ENCODE peak calls at places on chromosomes 1 and 21, in five cellular contexts. One of them, this sample, is unnamed.

GRCh38 chr21:45613396-45613795 is 30.1 kb upstream of the PCBP3 start:
- DNase-seq in neural progenitor cell: no peak
- DNase-seq in fibroblast of lung: no peak
- DNase-seq in endothelial cell of umbilical vein: no peak
- DNase-seq in GM23248: no peak
- DNase-seq in this sample: no peak

GRCh38 chr1:204673909-204674701 is 11.4 kb downstream of the LRRN2 start:
- DNase-seq in neural progenitor cell: no peak
- DNase-seq in fibroblast of lung: no peak
- DNase-seq in endothelial cell of umbilical vein: no peak
- DNase-seq in GM23248: no peak
- DNase-seq in this sample: no peak

GRCh38 chr21:35273331-35273730 is 224.2 kb upstream of the RUNX1 start:
- DNase-seq in fibroblast of lung: no peak
- DNase-seq in endothelial cell of umbilical vein: no peak
- DNase-seq in GM23248: no peak
- DNase-seq in neural progenitor cell: peak
- DNase-seq in this sample: peak

GRCh38 chr21:41438425-41439113 is 12.5 kb downstream of the MX1 start:
- DNase-seq in fibroblast of lung: no peak
- DNase-seq in endothelial cell of umbilical vein: no peak
- DNase-seq in neural progenitor cell: no peak
- DNase-seq in GM23248: no peak
- DNase-seq in this sample: no peak

GRCh38 chr1:77375541-77375940 is 93.7 kb downstream of the AK5 start:
- DNase-seq in fibroblast of lung: no peak
- DNase-seq in endothelial cell of umbilical vein: no peak
- DNase-seq in GM23248: no peak
- DNase-seq in neural progenitor cell: no peak
- DNase-seq in this sample: no peak

GRCh38 chr1:166740668-166741276 is 98.5 kb upstream of the POGK start:
- DNase-seq in neural progenitor cell: peak
- DNase-seq in fibroblast of lung: no peak
- DNase-seq in GM23248: no peak
- DNase-seq in endothelial cell of umbilical vein: no peak
- DNase-seq in this sample: no peak

GRCh38 chr1:186683637-186684410 is 3.6 kb upstream of the PTGS2 start:
- DNase-seq in fibroblast of lung: no peak
- DNase-seq in endothelial cell of umbilical vein: no peak
- DNase-seq in GM23248: no peak
- DNase-seq in neural progenitor cell: no peak
- DNase-seq in this sample: no peak

GRCh38 chr21:38067086-38067739 is 151.0 kb upstream of the KCNJ6 start:
- DNase-seq in fibroblast of lung: no peak
- DNase-seq in neural progenitor cell: no peak
- DNase-seq in GM23248: peak
- DNase-seq in endothelial cell of umbilical vein: no peak
- DNase-seq in this sample: no peak

GRCh38 chr1:204721378-204722041 is 36.0 kb upstream of the LRRN2 start:
- DNase-seq in endothelial cell of umbilical vein: no peak
- DNase-seq in GM23248: no peak
- DNase-seq in neural progenitor cell: peak
- DNase-seq in fibroblast of lung: no peak
- DNase-seq in this sample: no peak

GRCh38 chr1:165843304-165843703 is 15.9 kb downstream of the UCK2 start:
- DNase-seq in fibroblast of lung: peak
- DNase-seq in neural progenitor cell: no peak
- DNase-seq in endothelial cell of umbilical vein: no peak
- DNase-seq in GM23248: peak
- DNase-seq in this sample: no peak

GRCh38 chr1:91781916-91782622 is 103.9 kb downstream of the TGFBR3 start:
- DNase-seq in neural progenitor cell: no peak
- DNase-seq in endothelial cell of umbilical vein: no peak
- DNase-seq in fibroblast of lung: peak
- DNase-seq in GM23248: no peak
- DNase-seq in this sample: no peak

GRCh38 chr1:162228586-162228985 is 148.1 kb downstream of the SPATA46 start:
- DNase-seq in GM23248: no peak
- DNase-seq in endothelial cell of umbilical vein: no peak
- DNase-seq in fibroblast of lung: no peak
- DNase-seq in neural progenitor cell: no peak
- DNase-seq in this sample: no peak

GRCh38 chr1:40567819-40568218 is 36.4 kb downstream of the ZNF684 start:
- DNase-seq in neural progenitor cell: no peak
- DNase-seq in fibroblast of lung: no peak
- DNase-seq in GM23248: no peak
- DNase-seq in endothelial cell of umbilical vein: no peak
- DNase-seq in this sample: no peak

GRCh38 chr1:219155140-219155539 is 18.5 kb upstream of the LYPLAL1 start:
- DNase-seq in GM23248: no peak
- DNase-seq in neural progenitor cell: no peak
- DNase-seq in fibroblast of lung: no peak
- DNase-seq in endothelial cell of umbilical vein: no peak
- DNase-seq in this sample: no peak

GRCh38 chr1:59552001-59552400 is 255.1 kb downstream of the FGGY start:
- DNase-seq in neural progenitor cell: no peak
- DNase-seq in endothelial cell of umbilical vein: no peak
- DNase-seq in fibroblast of lung: no peak
- DNase-seq in GM23248: no peak
- DNase-seq in this sample: no peak

GRCh38 chr1:36323636-36324321 is at the start of gene EVA1B:
- DNase-seq in neural progenitor cell: peak
- DNase-seq in GM23248: peak
- DNase-seq in endothelial cell of umbilical vein: peak
- DNase-seq in fibroblast of lung: peak
- DNase-seq in this sample: peak

GRCh38 chr1:71565267-71565666 is 484.4 kb upstream of the ZRANB2 start:
- DNase-seq in fibroblast of lung: peak
- DNase-seq in neural progenitor cell: no peak
- DNase-seq in endothelial cell of umbilical vein: no peak
- DNase-seq in GM23248: peak
- DNase-seq in this sample: no peak

GRCh38 chr1:70760170-70760569 is 287.4 kb downstream of the PTGER3 start:
- DNase-seq in endothelial cell of umbilical vein: no peak
- DNase-seq in neural progenitor cell: no peak
- DNase-seq in fibroblast of lung: no peak
- DNase-seq in GM23248: peak
- DNase-seq in this sample: no peak

GRCh38 chr1:209041936-209042335 is 541.6 kb upstream of the CAMK1G start:
- DNase-seq in fibroblast of lung: peak
- DNase-seq in GM23248: peak
- DNase-seq in neural progenitor cell: no peak
- DNase-seq in endothelial cell of umbilical vein: no peak
- DNase-seq in this sample: no peak

GRCh38 chr1:220370041-220370700 is 97.9 kb upstream of the RAB3GAP2 start:
- DNase-seq in fibroblast of lung: peak
- DNase-seq in neural progenitor cell: peak
- DNase-seq in endothelial cell of umbilical vein: no peak
- DNase-seq in GM23248: peak
- DNase-seq in this sample: peak

GRCh38 chr1:204166237-204166636 is at the start of gene REN:
- DNase-seq in GM23248: no peak
- DNase-seq in fibroblast of lung: no peak
- DNase-seq in endothelial cell of umbilical vein: no peak
- DNase-seq in neural progenitor cell: no peak
- DNase-seq in this sample: no peak

GRCh38 chr1:232922475-232922874 is 27.9 kb upstream of the NTPCR start:
- DNase-seq in endothelial cell of umbilical vein: no peak
- DNase-seq in fibroblast of lung: peak
- DNase-seq in neural progenitor cell: no peak
- DNase-seq in GM23248: peak
- DNase-seq in this sample: no peak

GRCh38 chr1:68104155-68104554 is 53.7 kb upstream of the DIRAS3 start:
- DNase-seq in neural progenitor cell: no peak
- DNase-seq in fibroblast of lung: peak
- DNase-seq in endothelial cell of umbilical vein: peak
- DNase-seq in GM23248: peak
- DNase-seq in this sample: no peak

GRCh38 chr1:198538579-198539364 is 1.7 kb downstream of the ATP6V1G3 start:
- DNase-seq in fibroblast of lung: no peak
- DNase-seq in neural progenitor cell: no peak
- DNase-seq in endothelial cell of umbilical vein: no peak
- DNase-seq in GM23248: no peak
- DNase-seq in this sample: no peak

DNA sequence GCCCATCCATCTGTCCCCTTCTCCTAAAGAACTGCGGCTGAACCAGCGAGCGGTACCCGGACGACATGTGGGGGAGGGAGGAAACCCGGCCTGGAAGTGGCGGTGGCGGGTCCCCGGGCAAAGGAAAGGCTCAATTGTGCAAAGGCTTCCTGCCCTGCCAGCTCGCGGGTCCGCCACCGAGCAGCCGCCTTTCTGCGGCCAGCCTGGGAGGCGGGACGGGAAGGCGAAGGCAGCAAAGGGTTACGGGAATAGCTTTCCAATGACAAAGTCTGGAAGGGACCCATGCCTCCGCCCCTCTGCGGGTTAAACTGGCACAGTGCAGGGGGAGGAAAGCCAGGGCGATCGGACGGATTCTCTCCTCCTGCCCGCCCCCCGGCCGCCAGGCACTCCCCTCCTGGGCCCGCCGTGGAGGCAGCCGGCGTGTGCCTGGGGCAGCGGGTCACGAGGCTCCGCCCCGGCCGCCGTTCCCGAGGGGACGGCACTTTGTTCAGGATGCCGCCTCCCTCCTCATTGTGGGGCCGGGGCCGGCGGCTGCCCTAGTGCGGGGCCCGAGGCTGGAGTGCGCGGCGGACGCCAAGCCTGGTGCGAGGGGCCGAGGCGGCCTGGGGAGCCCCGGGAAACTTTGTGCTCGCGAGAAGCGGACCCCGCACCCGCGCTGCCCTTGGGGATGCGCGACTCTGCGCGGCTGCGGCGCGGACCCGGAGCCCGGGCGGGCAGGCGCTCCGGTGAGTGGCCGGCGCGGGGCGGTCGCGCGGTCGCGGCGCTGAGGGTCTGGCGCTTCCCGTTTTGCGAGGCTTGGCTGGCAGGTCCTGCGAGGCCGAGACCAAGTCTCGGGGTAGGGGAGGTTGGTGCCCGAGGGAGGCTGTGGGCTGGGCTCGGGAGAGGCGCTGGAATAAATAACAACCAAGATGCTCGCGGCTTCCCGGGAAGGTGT is at the start of gene NAV1:
- DNase-seq in GM23248: peak
- DNase-seq in neural progenitor cell: peak
- DNase-seq in fibroblast of lung: peak
- DNase-seq in endothelial cell of umbilical vein: peak
- DNase-seq in this sample: peak
- TF ChIP-seq EZH2 in GM23248: no peak
- TF ChIP-seq EZH2 in neural progenitor cell: no peak
- TF ChIP-seq EZH2 in fibroblast of lung: no peak
- TF ChIP-seq EZH2 in endothelial cell of umbilical vein: no peak
- TF ChIP-seq EZH2 in this sample: no peak

DNA sequence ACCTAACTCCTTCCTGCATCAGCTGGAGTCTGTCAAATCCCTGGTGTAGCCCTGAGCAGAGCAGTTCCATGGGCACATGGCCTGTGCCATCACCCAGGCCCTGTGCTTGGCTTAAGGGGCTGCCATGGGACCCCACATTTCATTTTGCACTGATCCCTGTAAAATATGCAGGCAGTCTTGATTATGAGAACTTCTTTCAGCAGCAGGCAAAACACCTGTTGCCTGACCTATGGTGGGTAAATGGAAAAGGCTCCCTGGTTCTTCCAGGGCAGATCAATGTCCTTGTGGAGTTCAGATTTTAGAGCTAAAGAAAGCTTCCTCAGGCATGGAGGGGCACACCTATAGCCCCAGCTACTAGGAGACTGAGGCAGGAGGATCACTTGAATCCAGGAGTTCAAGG is 44.2 kb downstream of the HSD3B1 start:
- DNase-seq in endothelial cell of umbilical vein: no peak
- DNase-seq in fibroblast of lung: no peak
- DNase-seq in GM23248: no peak
- DNase-seq in neural progenitor cell: no peak
- DNase-seq in this sample: peak
- TF ChIP-seq EZH2 in endothelial cell of umbilical vein: no peak
- TF ChIP-seq EZH2 in fibroblast of lung: no peak
- TF ChIP-seq EZH2 in GM23248: no peak
- TF ChIP-seq EZH2 in neural progenitor cell: no peak
- TF ChIP-seq EZH2 in this sample: no peak

DNA sequence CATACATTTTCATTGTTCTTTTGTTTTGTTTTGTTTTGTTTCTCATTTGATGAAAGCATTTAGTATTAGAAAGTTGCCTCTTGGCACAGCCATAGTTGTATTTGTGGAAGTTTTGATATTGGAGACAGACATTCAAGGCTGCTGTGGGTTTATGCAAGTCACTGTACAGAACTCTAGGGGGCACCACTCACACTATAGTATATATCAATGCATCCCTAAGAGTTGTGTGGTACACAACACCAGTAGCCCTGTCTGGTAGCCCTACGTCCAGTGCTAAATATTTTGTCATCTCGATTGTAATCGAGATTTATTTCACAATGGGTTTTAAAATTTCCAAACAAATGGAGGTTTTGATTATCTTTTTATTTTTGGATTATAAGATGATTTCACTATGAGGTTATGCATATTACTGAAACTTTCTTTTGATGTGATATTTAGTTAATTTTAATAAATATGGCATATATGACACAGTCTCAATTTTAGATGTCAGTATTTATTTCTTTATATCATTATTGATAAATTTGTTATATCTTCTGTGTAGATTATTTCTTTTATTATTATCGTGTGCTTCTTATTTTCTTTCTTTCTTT is 112.2 kb downstream of the NR5A2 start:
- DNase-seq in fibroblast of lung: peak
- DNase-seq in neural progenitor cell: peak
- DNase-seq in endothelial cell of umbilical vein: peak
- DNase-seq in GM23248: peak
- DNase-seq in this sample: no peak
- TF ChIP-seq EZH2 in fibroblast of lung: no peak
- TF ChIP-seq EZH2 in neural progenitor cell: no peak
- TF ChIP-seq EZH2 in endothelial cell of umbilical vein: no peak
- TF ChIP-seq EZH2 in GM23248: no peak
- TF ChIP-seq EZH2 in this sample: no peak

DNA sequence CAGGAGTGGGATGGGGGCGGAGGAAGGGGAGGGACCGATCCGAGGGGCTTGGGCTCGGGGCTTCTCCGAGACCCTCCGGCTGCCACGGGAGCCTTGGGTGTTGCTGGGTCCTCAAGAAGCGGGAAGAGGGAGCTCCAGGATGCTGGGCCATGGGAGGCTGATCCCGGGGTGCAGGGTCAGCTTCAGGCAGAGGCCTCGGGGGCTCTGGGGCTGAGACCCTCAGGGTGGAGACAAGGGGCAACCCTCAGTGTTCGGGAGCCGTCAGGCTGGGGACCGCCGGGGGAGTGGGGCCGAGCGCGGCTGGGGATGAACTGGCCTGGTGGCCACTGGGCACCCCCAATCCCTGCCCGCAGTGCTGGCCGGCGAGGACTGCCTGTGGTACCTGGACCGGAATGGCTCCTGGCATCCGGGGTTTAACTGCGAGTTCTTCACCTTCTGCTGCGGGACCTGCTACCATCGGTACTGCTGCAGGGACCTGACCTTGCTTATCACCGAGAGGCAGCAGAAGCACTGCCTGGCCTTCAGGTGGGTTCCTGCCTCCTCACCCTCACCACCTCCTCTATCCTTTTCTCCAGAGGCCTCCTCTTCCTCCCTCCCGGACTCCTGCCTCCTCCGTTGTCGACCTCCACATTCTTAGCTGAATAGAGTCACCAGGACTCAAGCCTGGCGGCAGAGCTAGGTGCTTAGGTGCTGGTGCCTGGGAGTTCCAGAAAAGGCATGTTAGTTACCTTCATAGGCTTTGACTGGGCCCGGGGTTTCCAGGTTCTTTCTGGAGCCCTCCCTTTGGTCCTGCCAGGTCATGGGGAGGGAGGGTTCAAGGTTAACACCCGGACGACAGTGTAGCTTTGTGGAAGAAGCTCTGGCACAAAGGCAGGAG is 632 bp downstream of the SHISA4 start:
- DNase-seq in GM23248: no peak
- DNase-seq in endothelial cell of umbilical vein: no peak
- DNase-seq in neural progenitor cell: no peak
- DNase-seq in fibroblast of lung: no peak
- DNase-seq in this sample: peak
- TF ChIP-seq EZH2 in GM23248: no peak
- TF ChIP-seq EZH2 in endothelial cell of umbilical vein: no peak
- TF ChIP-seq EZH2 in neural progenitor cell: no peak
- TF ChIP-seq EZH2 in fibroblast of lung: no peak
- TF ChIP-seq EZH2 in this sample: no peak